ENCODE peak calls at places on chromosomes 4 and X, in nine cellular contexts. K is psoas muscle, T is kidney, J is H7, U is Peyer's patch, D is colonic mucosa, H is mucosa of descending colon, R is HL-60, Z is stomach. B is an unnamed sample.

GRCh38 chr4:9970399-9971011 is 50.8 kb downstream of the SLC2A9 start:
- DNase-seq in R (no peak), J (no peak), H (no peak), Z (no peak), K (no peak), T (no peak), D (no peak), U (peak), B (no peak)

GRCh38 chr4:68951806-68952585 is 392 bp upstream of the UGT2A3 start:
- DNase-seq in J (no peak), D (no peak), U (no peak), K (no peak), T (no peak), H (no peak), R (no peak), Z (no peak), B (no peak)

GRCh38 chrX:17590892-17591740 is 146.2 kb upstream of the SCML1 start:
- DNase-seq in H (no peak), Z (peak), U (no peak), D (peak), J (peak), R (no peak), K (peak), T (peak), B (no peak)

GRCh38 chrX:38699116-38699515 is 102.1 kb upstream of the MID1IP1 start:
- DNase-seq in J (no peak), U (no peak), R (no peak), Z (no peak), T (no peak), D (no peak), K (no peak), H (no peak), B (no peak)

GRCh38 chrX:70509078-70509477 is 64.4 kb downstream of the DLG3 start:
- DNase-seq in Z (no peak), D (no peak), T (no peak), H (no peak), R (no peak), J (no peak), U (no peak), K (no peak), B (no peak)

GRCh38 chrX:40729923-40730584 is 5.3 kb downstream of the MED14 start:
- DNase-seq in R (no peak), J (no peak), Z (no peak), U (no peak), T (no peak), H (no peak), K (no peak), D (peak), B (no peak)

GRCh38 chr4:40003986-40004385 is 26.3 kb upstream of the PDS5A start:
- DNase-seq in U (no peak), K (no peak), D (no peak), J (no peak), Z (no peak), H (no peak), T (no peak), R (peak), B (no peak)

GRCh38 chr4:88054909-88055308 is 47.5 kb downstream of the PKD2 start:
- DNase-seq in J (peak), R (no peak), Z (peak), T (no peak), D (peak), H (no peak), U (no peak), K (no peak), B (no peak)

GRCh38 chr4:146342600-146343192 is 128.4 kb downstream of the REELD1 start:
- DNase-seq in R (no peak), H (no peak), Z (no peak), K (no peak), T (no peak), D (peak), U (no peak), J (peak), B (no peak)

GRCh38 chr4:24330198-24330972 is 254.0 kb downstream of the DHX15 start:
- DNase-seq in J (no peak), R (no peak), D (no peak), H (no peak), U (no peak), T (no peak), K (peak), Z (no peak), B (no peak)

GRCh38 chr4:88196523-88197185 is 38.2 kb upstream of the ABCG2 start:
- DNase-seq in J (no peak), H (no peak), K (no peak), T (no peak), U (no peak), R (no peak), Z (no peak), D (no peak), B (no peak)

GRCh38 chr4:159232465-159233106 is 129.7 kb downstream of the RAPGEF2 start:
- DNase-seq in J (no peak), T (no peak), K (no peak), H (no peak), U (no peak), R (no peak), Z (no peak), D (no peak), B (no peak)

GRCh38 chr4:159227378-159227777 is 124.5 kb downstream of the RAPGEF2 start:
- DNase-seq in T (no peak), D (no peak), R (no peak), K (no peak), U (no peak), J (no peak), H (no peak), Z (no peak), B (no peak)

GRCh38 chr4:159224412-159224811 is 121.5 kb downstream of the RAPGEF2 start:
- DNase-seq in K (no peak), Z (no peak), T (no peak), H (no peak), J (no peak), D (no peak), U (no peak), R (no peak), B (no peak)

GRCh38 chr4:159227984-159228383 is 125.1 kb downstream of the RAPGEF2 start:
- DNase-seq in D (peak), U (no peak), J (no peak), R (no peak), H (peak), Z (peak), T (peak), K (peak), B (peak)

DNA sequence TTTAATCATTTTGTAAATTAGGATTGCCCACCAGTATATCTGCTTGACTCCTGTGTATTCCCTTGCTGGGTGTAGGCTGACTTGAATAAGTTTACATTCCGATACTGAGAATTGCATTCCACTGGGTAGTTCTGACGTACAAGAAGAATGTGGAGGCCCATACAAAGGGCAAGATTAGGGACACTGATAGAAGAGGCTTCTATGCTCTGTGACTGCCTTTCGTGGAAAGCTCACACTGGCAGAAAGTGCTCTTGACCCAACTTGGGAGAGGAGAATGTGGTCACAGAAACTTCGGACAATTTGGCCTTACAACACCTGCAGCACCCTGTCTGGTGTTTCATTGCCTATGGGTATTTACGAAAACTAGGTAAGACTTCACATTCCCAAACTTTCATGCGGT is 126.3 kb downstream of the RAPGEF2 start:
- DNase-seq in Z (no peak), R (no peak), H (no peak), J (no peak), T (no peak), U (no peak), K (no peak), D (no peak), B (no peak)
- H3K4me3 ChIP-seq in Z (no peak), R (no peak), H (no peak), J (no peak), T (peak), U (no peak), K (peak), D (no peak), B (no peak)

GRCh38 chr4:142377345-142378091 is 468.6 kb downstream of the INPP4B start:
- DNase-seq in K (no peak), J (no peak), H (no peak), T (no peak), Z (no peak), U (no peak), D (no peak), R (no peak), B (no peak)

GRCh38 chr4:142380052-142380598 is 466.0 kb downstream of the INPP4B start:
- DNase-seq in T (no peak), H (no peak), K (no peak), J (no peak), Z (no peak), D (no peak), U (no peak), R (no peak), B (no peak)

GRCh38 chr4:142376204-142376603 is 469.9 kb downstream of the INPP4B start:
- DNase-seq in K (no peak), J (no peak), U (no peak), T (no peak), D (no peak), R (no peak), H (no peak), Z (no peak), B (no peak)

GRCh38 chr4:142378179-142378578 is 467.9 kb downstream of the INPP4B start:
- DNase-seq in T (no peak), Z (no peak), H (no peak), K (no peak), R (no peak), D (no peak), J (no peak), U (no peak), B (no peak)

DNA sequence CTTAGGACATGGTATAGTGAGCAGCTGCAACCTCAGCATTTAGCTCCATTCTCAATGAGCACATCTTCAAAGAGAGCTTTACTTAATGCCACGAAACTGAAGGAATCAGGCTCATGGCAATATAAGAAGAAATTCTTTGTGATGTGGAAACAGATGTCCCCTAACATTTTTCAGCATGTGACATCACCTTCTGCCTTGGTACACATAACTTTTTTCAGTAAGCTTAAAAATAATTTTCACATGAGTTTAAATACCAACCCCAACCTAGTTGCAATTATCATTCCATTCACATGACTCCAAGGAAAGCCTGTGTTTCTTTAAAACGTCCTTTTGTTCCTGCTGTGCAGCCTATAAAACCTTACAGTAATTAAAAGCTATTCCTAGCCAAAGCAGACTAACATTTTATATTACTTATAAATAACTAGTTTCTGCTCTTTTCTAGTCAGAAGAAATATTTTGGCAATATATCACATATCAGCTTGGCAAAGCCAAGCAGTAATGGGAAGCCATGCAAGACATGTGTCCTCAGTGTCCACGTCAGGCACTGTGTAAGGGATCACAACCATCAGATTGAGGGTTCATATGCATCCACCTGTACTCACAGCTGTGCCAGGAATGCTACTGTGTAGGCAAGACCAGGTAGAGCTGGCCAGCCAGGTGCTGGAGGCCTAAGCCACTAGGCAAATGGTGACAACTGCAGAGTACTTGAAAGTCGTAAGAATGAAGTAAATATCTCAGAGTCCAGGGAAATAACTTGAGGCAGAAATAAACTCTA is 466.6 kb downstream of the INPP4B start:
- DNase-seq in R (no peak), U (no peak), H (no peak), J (no peak), Z (no peak), D (no peak), T (no peak), K (no peak), B (no peak)
- H3K4me3 ChIP-seq in R (no peak), U (no peak), H (no peak), J (no peak), Z (no peak), D (no peak), T (no peak), K (no peak), B (no peak)

DNA sequence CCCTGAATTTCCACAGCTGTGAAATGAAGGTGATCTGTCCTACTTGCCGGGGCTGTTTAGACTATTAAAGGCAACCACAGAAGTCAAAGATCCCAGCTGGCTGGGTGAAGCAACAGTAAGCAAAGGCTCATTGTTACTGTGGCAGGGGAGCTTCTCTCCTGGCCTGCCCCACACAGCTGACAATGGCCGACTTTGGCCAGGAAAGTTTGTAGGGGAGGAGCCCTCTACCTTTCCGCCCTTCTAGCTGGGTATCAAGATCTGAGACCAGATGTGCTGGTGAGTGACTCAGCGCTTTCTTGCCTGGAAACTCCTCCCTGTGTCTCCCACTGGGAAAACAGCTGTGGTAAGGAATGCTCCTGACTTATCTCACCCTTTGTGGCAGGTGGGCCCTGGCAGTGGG is 21.1 kb downstream of the RASSF6 start:
- DNase-seq in U (no peak), Z (peak), K (no peak), J (peak), T (no peak), R (no peak), H (peak), D (peak), B (no peak)
- H3K4me3 ChIP-seq in U (no peak), Z (no peak), K (no peak), J (no peak), T (peak), R (no peak), H (no peak), D (no peak), B (no peak)

GRCh38 chr4:57122959-57123358 is 12.8 kb upstream of the IGFBP7 start:
- DNase-seq in D (no peak), Z (no peak), T (no peak), R (no peak), K (no peak), J (no peak), U (no peak), H (no peak), B (no peak)
- H3K4me3 ChIP-seq in D (no peak), Z (no peak), T (no peak), R (no peak), K (no peak), J (no peak), U (no peak), H (no peak), B (no peak)

DNA sequence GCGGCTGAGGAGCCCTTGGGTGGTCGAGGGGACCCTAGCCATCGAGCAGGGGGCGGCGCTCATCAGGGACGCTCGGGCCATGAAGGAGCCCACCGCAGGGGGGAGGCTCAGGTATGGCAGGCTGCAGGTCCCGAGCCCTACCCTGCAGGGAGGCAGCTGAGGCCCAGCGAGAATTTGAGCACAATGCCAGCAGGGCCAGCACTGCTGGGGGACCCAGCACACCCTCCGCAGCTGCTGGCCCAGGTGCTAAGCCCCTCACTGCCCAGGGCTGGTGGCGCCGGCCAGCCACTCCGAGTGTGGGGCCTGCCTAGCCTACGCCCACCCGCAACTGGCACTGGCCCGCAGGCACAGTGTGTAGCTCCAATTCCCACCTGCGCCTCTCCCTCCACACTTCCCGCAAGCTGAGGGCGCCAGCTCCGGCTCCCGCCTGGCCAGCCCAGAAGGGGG is 325.4 kb upstream of the FRG1 start:
- DNase-seq in H (no peak), D (no peak), Z (no peak), R (no peak), U (no peak), T (no peak), J (peak), K (no peak), B (no peak)
- H3K4me3 ChIP-seq in H (no peak), D (no peak), Z (no peak), R (no peak), U (no peak), T (no peak), J (no peak), K (no peak), B (no peak)